ENCODE peak calls at places on chromosomes 6 and 20, in nine cellular contexts. T is stimulated activated CD4-positive, alpha-beta T cell treated with anti-CD3 and anti-CD28 coated beads, Interleukin-15, amount 100 ng/mL, for 48 hours; Q is spleen; H is AG09319; C is cardiac fibroblast; M is transverse colon; P is ELR; E is DMS 273 treated with DMSO at 0.1 percent for 48 hours; O is RCC 7860. J is an unnamed sample.

GRCh38 chr6:142279350-142280180 is 22.2 kb upstream of the ADGRG6 start:
- DNase-seq in T (no peak), Q (no peak), H (no peak), C (peak), M (no peak), P (peak), E (no peak), O (no peak), J (no peak)

GRCh38 chr6:36478051-36478526 is 35.3 kb downstream of the KCTD20 start:
- DNase-seq in T (no peak), Q (no peak), H (no peak), C (no peak), M (no peak), P (no peak), E (no peak), O (no peak), J (no peak)

GRCh38 chr20:12966468-12967085 is 42.2 kb upstream of the SPTLC3 start:
- DNase-seq in T (no peak), Q (no peak), H (peak), C (peak), M (no peak), P (peak), E (no peak), O (no peak), J (no peak)

GRCh38 chr20:57409672-57410397 is 18.6 kb downstream of the RBM38 start:
- DNase-seq in T (no peak), Q (peak), H (no peak), C (no peak), M (no peak), P (peak), E (no peak), O (no peak), J (no peak)

GRCh38 chr20:57772349-57772964 is 62.6 kb upstream of the PMEPA1 start:
- DNase-seq in T (no peak), Q (no peak), H (peak), C (peak), M (no peak), P (peak), E (no peak), O (peak), J (peak)

GRCh38 chr20:15240801-15241200 is 903.4 kb upstream of the FLRT3 start:
- DNase-seq in T (no peak), Q (no peak), H (no peak), C (no peak), M (no peak), P (no peak), E (no peak), O (no peak), J (no peak)

GRCh38 chr20:41087777-41088176 is 49.6 kb upstream of the PLCG1 start:
- DNase-seq in T (no peak), Q (no peak), H (no peak), C (no peak), M (no peak), P (no peak), E (no peak), O (no peak), J (no peak)

GRCh38 chr6:28531479-28532128 is 5.9 kb downstream of the GPX5 start:
- DNase-seq in T (no peak), Q (no peak), H (no peak), C (no peak), M (no peak), P (peak), E (no peak), O (peak), J (no peak)

GRCh38 chr6:135640449-135641111 is 143.0 kb upstream of the AHI1 start:
- DNase-seq in T (no peak), Q (no peak), H (no peak), C (peak), M (no peak), P (no peak), E (no peak), O (no peak), J (no peak)

GRCh38 chr6:129980821-129981220 is 37.6 kb upstream of the L3MBTL3 start:
- DNase-seq in T (no peak), Q (no peak), H (no peak), C (no peak), M (no peak), P (peak), E (no peak), O (no peak), J (no peak)

GRCh38 chr6:40077315-40077714 is 143.1 kb upstream of the MOCS1 start:
- DNase-seq in T (no peak), Q (no peak), H (no peak), C (no peak), M (no peak), P (no peak), E (no peak), O (no peak), J (no peak)

GRCh38 chr20:51195419-51195901 is 172.6 kb upstream of the KCNG1 start:
- DNase-seq in T (no peak), Q (no peak), H (no peak), C (no peak), M (no peak), P (peak), E (no peak), O (peak), J (no peak)

GRCh38 chr6:107102414-107102805 is 12.9 kb downstream of the BEND3 start:
- DNase-seq in T (no peak), Q (no peak), H (no peak), C (no peak), M (no peak), P (no peak), E (peak), O (no peak), J (no peak)

GRCh38 chr20:59939052-59939878 is 840 bp downstream of the PPP1R3D start:
- DNase-seq in T (no peak), Q (peak), H (no peak), C (peak), M (no peak), P (no peak), E (no peak), O (no peak), J (no peak)

J was measured in T follicular helper cell.